ENCODE peak calls at places on chromosomes 5 and 9, in six cellular contexts. E is neuronal stem cell, Y is MG63, B is heart right ventricle, W is SK-N-MC, R is cardiac muscle cell. A is an unnamed sample. For H3K9me3 and H3K36me3, the result is how much of the 10 kb centered on the place peaks cover.

GRCh38 chr5:122195784-122196394 is 66.5 kb downstream of the ZNF474 start:
- DNase-seq in Y (no peak), B (no peak), E (peak), W (peak), R (peak), A (peak)

GRCh38 chr9:104088416-104088815 is 5.7 kb upstream of the SMC2 start:
- DNase-seq in E (no peak), R (no peak), Y (no peak), W (no peak), B (no peak), A (no peak)

GRCh38 chr9:77014597-77015263 is 4.7 kb upstream of the FOXB2 start:
- DNase-seq in B (no peak), E (peak), Y (no peak), W (no peak), R (no peak), A (no peak)

GRCh38 chr5:16253856-16254255 is 74.3 kb upstream of the MARCHF11 start:
- DNase-seq in W (no peak), Y (no peak), E (no peak), B (no peak), R (no peak), A (no peak)

GRCh38 chr9:130074391-130075115 is 20.8 kb downstream of the GPR107 start:
- DNase-seq in B (no peak), Y (no peak), W (no peak), E (no peak), R (no peak), A (no peak)

GRCh38 chr5:179801304-179802206 is 5.1 kb downstream of the MGAT4B start:
- DNase-seq in E (no peak), B (peak), R (peak), Y (no peak), W (no peak), A (no peak)

GRCh38 chr5:57950616-57951228 is 468.1 kb upstream of the ACTBL2 start:
- DNase-seq in R (no peak), W (no peak), Y (no peak), E (no peak), B (no peak), A (no peak)

GRCh38 chr9:124429530-124429867 is 14.3 kb upstream of the PSMB7 start:
- DNase-seq in R (no peak), Y (peak), W (no peak), E (no peak), B (no peak), A (no peak)

GRCh38 chr9:94875300-94876063 is 149.0 kb downstream of the AOPEP start:
- DNase-seq in B (no peak), Y (no peak), R (no peak), W (no peak), E (no peak), A (no peak)

GRCh38 chr5:171882118-171882517 is 96.5 kb downstream of the SMIM23 start:
- DNase-seq in R (no peak), Y (no peak), B (no peak), E (no peak), W (no peak), A (no peak)

GRCh38 chr9:96766199-96766598 is 11.7 kb downstream of the ZNF510 start:
- DNase-seq in E (no peak), W (no peak), B (no peak), R (no peak), Y (no peak), A (no peak)

GRCh38 chr9:96769989-96770388 is 7.9 kb downstream of the ZNF510 start:
- DNase-seq in B (no peak), E (no peak), R (no peak), W (no peak), Y (no peak), A (peak)

GRCh38 chr9:96771124-96771523 is 6.8 kb downstream of the ZNF510 start:
- DNase-seq in B (no peak), Y (no peak), W (no peak), E (no peak), R (no peak), A (no peak)
- H3K9me3 ChIP-seq in B (half or more), Y (under half), W (under half), E (half or more), R (under half), A (under half)

GRCh38 chr9:6428940-6429889 is 16.2 kb downstream of the UHRF2 start:
- DNase-seq in W (no peak), Y (no peak), E (no peak), B (no peak), R (no peak), A (no peak)

GRCh38 chr9:6439051-6439703 is 26.2 kb downstream of the UHRF2 start:
- DNase-seq in W (no peak), Y (no peak), B (no peak), R (no peak), E (no peak), A (no peak)

DNA sequence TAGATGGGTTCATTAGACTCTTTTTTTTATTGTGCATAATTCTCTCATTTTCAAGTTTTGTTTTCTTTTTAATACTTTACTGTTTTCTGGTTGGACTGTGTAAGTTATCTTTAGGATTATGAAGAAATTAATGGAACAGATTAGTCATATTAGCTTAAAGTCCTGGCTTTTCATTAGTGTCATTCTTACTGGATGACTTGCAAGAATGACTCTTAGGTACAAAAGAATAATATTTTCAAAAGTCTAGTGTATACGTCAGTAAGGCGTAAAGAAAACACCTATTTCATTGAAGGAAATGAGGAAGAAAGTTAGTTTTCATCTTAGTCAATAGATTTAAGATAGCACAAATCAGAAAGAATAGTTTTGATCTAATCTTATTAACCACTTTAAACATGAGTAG is 20.4 kb downstream of the UHRF2 start:
- DNase-seq in B (no peak), W (no peak), R (no peak), Y (no peak), E (no peak), A (no peak)
- H3K36me3 ChIP-seq in B (under half), W (half or more), R (under half), Y (under half), E (under half), A (under half)

GRCh38 chr9:101409079-101409477 is 10.4 kb downstream of the ZNF189 start:
- DNase-seq in E (no peak), W (no peak), Y (no peak), R (no peak), B (no peak), A (no peak)
- H3K9me3 ChIP-seq in E (half or more), W (under half), Y (half or more), R (under half), B (half or more), A (half or more)

GRCh38 chr5:103027267-103027666 is 92.7 kb downstream of the GIN1 start:
- DNase-seq in E (no peak), W (no peak), R (no peak), B (no peak), Y (no peak), A (no peak)
- H3K36me3 ChIP-seq in E (under half), W (under half), R (under half), B (half or more), Y (under half), A (under half)